ENCODE peak calls at places on chromosome 17, in eight cellular contexts. J is NCI-H1694 treated with DMSO at 0.1 percent for 48 hours; U is AML-193; Z is CD8-positive, alpha-beta T cell; M is activated CD4-positive, CD25-positive, alpha-beta regulatory T cell; Q is T-helper 1 cell; Y is GM12865; H is progenitor cell of endocrine pancreas. I is an unnamed sample.

GRCh38 chr17:7177954-7178477 is 1.2 kb downstream of the ASGR1 start:
- DNase-seq in Y (no peak), M (no peak), Q (no peak), J (peak), U (no peak), H (peak), Z (no peak), I (no peak)

GRCh38 chr17:8629371-8630226 is 926 bp downstream of the MYH10 start:
- DNase-seq in J (no peak), M (no peak), Y (no peak), Q (no peak), Z (no peak), U (no peak), H (peak), I (no peak)

GRCh38 chr17:48663134-48663924 is 37.2 kb upstream of the HOXB9 start:
- DNase-seq in Q (no peak), U (peak), H (no peak), M (no peak), J (peak), Z (no peak), Y (no peak), I (no peak)

GRCh38 chr17:81516439-81516838 is 3.8 kb upstream of the ACTG1 start:
- DNase-seq in J (no peak), Q (no peak), Z (no peak), M (no peak), H (peak), U (no peak), Y (no peak), I (no peak)

GRCh38 chr17:44217738-44218343 is 1.6 kb downstream of the UBTF start:
- DNase-seq in M (no peak), U (no peak), Z (no peak), Q (no peak), J (no peak), Y (no peak), H (no peak), I (no peak)

GRCh38 chr17:47352848-47353247 is 29.1 kb downstream of the EFCAB13 start:
- DNase-seq in U (peak), M (no peak), Y (no peak), J (no peak), Q (no peak), H (no peak), Z (no peak), I (no peak)

GRCh38 chr17:58969156-58969555 is 137.5 kb downstream of the TRIM37 start:
- DNase-seq in H (no peak), J (no peak), Q (no peak), M (no peak), Z (no peak), U (no peak), Y (no peak), I (no peak)

GRCh38 chr17:13024526-13025263 is 6.9 kb upstream of the ELAC2 start:
- DNase-seq in U (peak), Z (peak), Y (peak), J (peak), M (peak), H (peak), Q (peak), I (peak)

GRCh38 chr17:78330570-78331224 is 29.2 kb downstream of the SOCS3 start:
- DNase-seq in H (no peak), Q (no peak), J (no peak), U (no peak), M (no peak), Y (no peak), Z (no peak), I (no peak)

GRCh38 chr17:64236827-64237403 is 26.1 kb downstream of the TEX2 start:
- DNase-seq in M (no peak), Z (no peak), Q (no peak), J (no peak), Y (no peak), H (no peak), U (no peak), I (no peak)